ENCODE peak calls at places on chromosome 13, in four cellular contexts. V is kidney epithelial cell, A is omental fat pad, I is heart left ventricle. B is an unnamed sample.

GRCh38 chr13:106145070-106145469 is 390.4 kb downstream of the EFNB2 start:
- DNase-seq in V (no peak), A (no peak), I (no peak), B (no peak)

GRCh38 chr13:72805663-72806341 is 23.9 kb downstream of the PIBF1 start:
- DNase-seq in V (no peak), A (no peak), I (no peak), B (no peak)

GRCh38 chr13:75566658-75567057 is 17.1 kb downstream of the UCHL3 start:
- DNase-seq in I (no peak), V (no peak), A (no peak), B (no peak)

GRCh38 chr13:69950160-69950559 is 157.5 kb upstream of the ATXN8OS start:
- DNase-seq in A (no peak), V (no peak), I (no peak), B (no peak)

GRCh38 chr13:30061217-30061616 is 210.8 kb upstream of the UBL3 start:
- DNase-seq in A (no peak), V (no peak), I (no peak), B (no peak)

GRCh38 chr13:100722517-100722916 is 47.9 kb upstream of the TMTC4 start:
- DNase-seq in V (no peak), A (no peak), I (no peak), B (no peak)

GRCh38 chr13:73832203-73832602 is 302.0 kb downstream of the KLF12 start:
- DNase-seq in V (no peak), I (no peak), A (no peak), B (no peak)

GRCh38 chr13:75687145-75687763 is 51.1 kb downstream of the LMO7 start:
- DNase-seq in V (no peak), I (no peak), A (no peak), B (no peak)

GRCh38 chr13:86870388-86870966 is 800.7 kb upstream of the SLITRK5 start:
- DNase-seq in A (no peak), V (no peak), I (no peak), B (no peak)

GRCh38 chr13:111344471-111345191 is 24.2 kb downstream of the TEX29 start:
- DNase-seq in V (no peak), I (no peak), A (no peak), B (no peak)

GRCh38 chr13:103961784-103962183 is 895.6 kb upstream of the SLC10A2 start:
- DNase-seq in I (no peak), V (no peak), A (no peak), B (no peak)

GRCh38 chr13:70353096-70353495 is 244.8 kb upstream of the KLHL1 start:
- DNase-seq in I (no peak), A (no peak), V (no peak), B (no peak)

GRCh38 chr13:37348916-37349653 is 243.6 kb upstream of the CSNK1A1L start:
- DNase-seq in A (no peak), V (no peak), I (no peak), B (no peak)

GRCh38 chr13:77218274-77218673 is 108.6 kb downstream of the MYCBP2 start:
- DNase-seq in V (no peak), I (no peak), A (no peak), B (no peak)

GRCh38 chr13:24511824-24512207 is 762 bp downstream of the PARP4 start:
- DNase-seq in V (no peak), I (no peak), A (no peak), B (no peak)

GRCh38 chr13:66139701-66140100 is 1090.4 kb downstream of the PCDH9 start:
- DNase-seq in A (no peak), I (no peak), V (no peak), B (no peak)

GRCh38 chr13:22095794-22096193 is 424.9 kb downstream of the FGF9 start:
- DNase-seq in I (no peak), V (no peak), A (no peak), B (no peak)

GRCh38 chr13:45143346-45143751 is 23.0 kb downstream of the GTF2F2 start:
- DNase-seq in I (no peak), A (no peak), V (no peak), B (no peak)

GRCh38 chr13:95206116-95206515 is 95.1 kb downstream of the ABCC4 start:
- DNase-seq in V (no peak), A (no peak), I (no peak), B (no peak)

GRCh38 chr13:53143757-53144320 is 115.2 kb downstream of the OLFM4 start:
- DNase-seq in I (no peak), A (no peak), V (no peak), B (no peak)

GRCh38 chr13:33349996-33350826 is 64.7 kb upstream of the STARD13 start:
- DNase-seq in V (no peak), A (no peak), I (peak; percentile 70), B (no peak)

GRCh38 chr13:109700176-109700575 is 86.2 kb downstream of the IRS2 start:
- DNase-seq in A (no peak), I (peak; percentile 86), V (peak; percentile 69), B (no peak)

GRCh38 chr13:101988140-101988539 is 413.7 kb downstream of the FGF14 start:
- DNase-seq in A (no peak), V (no peak), I (no peak), B (no peak)

GRCh38 chr13:21326155-21327030 is 132.7 kb downstream of the ZDHHC20 start:
- DNase-seq in I (peak; percentile 24), V (no peak), A (no peak), B (peak; percentile 69)

GRCh38 chr13:35693142-35693784 is 216.8 kb upstream of the MAB21L1 start:
- DNase-seq in A (no peak), V (no peak), I (no peak), B (no peak)

GRCh38 chr13:97254809-97255208 is 32.7 kb downstream of the MBNL2 start:
- DNase-seq in V (peak; percentile 87), I (no peak), A (no peak), B (no peak)

GRCh38 chr13:95955719-95956118 is 97.5 kb downstream of the UGGT2 start:
- DNase-seq in V (no peak), I (no peak), A (no peak), B (no peak)

DNA sequence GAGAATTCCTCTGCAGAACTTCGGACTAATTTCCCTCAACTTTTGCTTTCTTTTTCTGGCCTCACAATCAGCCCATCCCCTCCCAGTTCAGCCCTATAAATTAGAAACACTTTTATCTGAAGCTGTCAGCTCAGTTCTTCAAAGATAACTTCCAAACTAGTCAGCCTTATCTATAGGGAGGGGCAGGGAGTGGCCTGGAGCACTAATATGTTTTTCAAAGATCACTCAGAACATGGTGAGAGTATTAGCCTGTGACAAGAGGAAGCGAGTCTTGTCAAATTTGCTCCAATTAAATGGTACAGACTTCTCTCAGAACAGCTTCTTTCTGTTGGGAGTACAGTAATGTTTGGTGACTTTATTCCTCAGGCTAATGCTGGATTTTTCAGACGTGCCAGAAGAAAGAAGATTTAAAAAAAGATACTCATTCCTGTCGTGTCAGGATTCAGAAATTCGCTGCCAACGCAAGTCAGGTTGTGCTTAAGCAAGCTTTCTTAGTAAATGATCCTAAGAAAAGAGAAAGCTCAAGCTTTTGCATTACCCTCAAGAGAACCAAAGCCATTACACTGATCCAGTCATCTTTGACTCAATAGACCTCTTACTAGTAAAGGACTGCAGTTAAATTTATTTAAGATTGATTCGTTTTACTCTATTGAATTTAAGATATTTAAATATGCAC is 1033.6 kb downstream of the SLITRK5 start:
- DNase-seq in I (no peak), V (no peak), A (no peak), B (no peak)
- TF ChIP-seq CTCF in I (no peak), V (no peak), A (no peak), B (no peak)

GRCh38 chr13:61029064-61029463 is 386.6 kb downstream of the PCDH20 start:
- DNase-seq in V (no peak), A (no peak), I (no peak), B (no peak)
- TF ChIP-seq CTCF in V (no peak), A (no peak), I (no peak), B (no peak)

DNA sequence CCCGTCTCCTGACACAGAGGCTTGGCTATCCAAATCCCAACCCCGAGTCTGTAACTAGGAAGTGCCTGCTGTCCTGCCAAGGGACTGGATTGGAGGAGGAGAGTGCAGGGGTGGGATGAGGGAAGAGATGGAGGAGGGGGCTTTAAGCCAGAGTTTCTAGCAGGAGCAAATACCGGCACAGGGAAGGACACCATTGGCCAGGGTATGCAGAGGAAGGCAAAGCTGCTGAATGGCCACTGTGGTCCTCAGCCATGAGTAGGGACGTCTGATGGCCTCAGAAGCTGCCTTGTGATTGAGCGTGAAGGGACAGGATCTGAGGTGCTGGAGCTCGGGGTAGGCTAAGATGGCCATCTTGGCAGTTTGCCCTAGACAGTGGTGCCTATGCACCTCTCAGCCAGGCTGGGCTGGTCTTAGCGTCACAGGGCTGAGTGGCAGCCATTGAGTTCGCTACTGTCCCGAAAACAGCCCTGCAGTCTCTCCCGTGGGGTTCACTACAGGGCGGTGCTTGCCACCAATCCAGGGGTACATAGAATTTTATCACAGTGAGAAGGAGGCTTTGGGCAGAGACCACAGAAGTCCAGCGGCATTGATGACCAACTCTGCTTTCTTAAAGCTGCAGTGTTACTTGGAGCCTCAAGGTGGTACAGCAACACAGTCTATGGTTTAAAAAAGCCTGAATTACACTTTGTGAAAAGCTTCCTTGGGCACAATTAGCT is 61.8 kb downstream of the AKAP11 start:
- DNase-seq in V (peak; percentile 4), A (no peak), I (no peak), B (no peak)
- TF ChIP-seq CTCF in V (peak; percentile 47), A (no peak), I (peak; percentile 9), B (peak; percentile 45)

DNA sequence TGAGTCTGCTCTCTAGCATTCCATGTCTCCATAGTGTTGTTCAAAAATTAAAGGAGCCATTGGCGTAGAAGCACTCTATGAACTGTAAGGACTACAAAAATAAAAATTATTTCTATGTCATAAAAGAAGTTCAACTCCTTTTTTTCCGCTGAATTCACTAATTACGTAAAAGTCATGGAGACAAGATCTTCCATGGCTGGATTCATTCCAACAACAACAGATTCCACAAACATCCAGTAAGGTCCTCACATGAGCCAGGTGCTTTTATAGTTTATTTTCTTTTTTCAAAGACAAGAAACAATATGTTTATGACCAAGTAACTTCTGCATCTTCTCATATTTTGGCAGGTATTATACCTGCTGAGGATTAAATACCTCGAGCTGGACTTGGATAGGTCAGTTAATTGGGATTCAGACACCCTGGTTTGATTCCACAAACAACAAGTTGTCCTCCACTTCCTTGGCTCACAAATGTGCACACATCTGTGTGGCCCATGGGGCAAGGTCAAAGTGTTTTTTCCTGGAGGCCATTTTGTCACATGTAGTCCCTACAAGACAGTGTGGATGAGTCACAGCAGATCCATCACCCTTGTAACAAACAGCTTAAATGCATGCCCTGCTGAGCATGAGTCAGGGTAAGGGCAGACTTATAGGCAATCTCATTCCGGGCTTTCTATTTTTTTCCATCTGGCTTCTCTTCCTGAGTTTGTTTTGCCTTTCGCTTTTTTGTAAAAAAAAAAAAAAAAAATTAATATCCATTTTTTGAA is 475.6 kb downstream of the COG6 start:
- DNase-seq in V (no peak), A (no peak), I (no peak), B (no peak)
- TF ChIP-seq CTCF in V (no peak), A (no peak), I (no peak), B (no peak)

B was measured in dorsolateral prefrontal cortex.